ENCODE peak calls at places on chromosomes 5 and 9, in four cellular contexts. U is GM12878, X is K562, C is H1. Y is an unnamed sample.

GRCh38 chr5:89473196-89473595 is 590.2 kb upstream of the MEF2C start:
- DNase-seq in C (no peak), U (no peak), X (no peak), Y (no peak)

GRCh38 chr9:112753725-112754124 is 3.2 kb downstream of the SNX30 start:
- DNase-seq in C (no peak), U (no peak), X (no peak), Y (no peak)

GRCh38 chr9:13213998-13214397 is 65.5 kb downstream of the MPDZ start:
- DNase-seq in U (no peak), C (no peak), X (no peak), Y (no peak)

GRCh38 chr5:151709109-151709735 is 22.5 kb upstream of the SPARC start:
- DNase-seq in C (no peak), X (no peak), U (no peak), Y (no peak)

GRCh38 chr5:43121565-43122484 is 1.1 kb downstream of the ZNF131 start:
- DNase-seq in C (peak), X (peak), U (no peak), Y (peak)

GRCh38 chr5:132457371-132458225 is 33.0 kb downstream of the IRF1 start:
- DNase-seq in U (no peak), C (no peak), X (no peak), Y (no peak)

GRCh38 chr9:93677641-93678136 is 101.3 kb downstream of the PHF2 start:
- DNase-seq in U (no peak), C (no peak), X (no peak), Y (peak)

GRCh38 chr9:71112866-71113265 is 8.6 kb downstream of the TRPM3 start:
- DNase-seq in C (no peak), U (no peak), X (no peak), Y (no peak)

GRCh38 chr9:5529683-5530221 is 19.4 kb downstream of the PDCD1LG2 start:
- DNase-seq in X (no peak), U (peak), C (no peak), Y (no peak)

GRCh38 chr9:35313911-35314310 is 152.1 kb downstream of the UNC13B start:
- DNase-seq in U (no peak), C (no peak), X (no peak), Y (no peak)

GRCh38 chr9:79570449-79571308 is 1.1 kb upstream of the TLE4 start:
- DNase-seq in C (peak), X (peak), U (no peak), Y (peak)

GRCh38 chr9:22401671-22402070 is 45.0 kb upstream of the DMRTA1 start:
- DNase-seq in X (no peak), C (no peak), U (no peak), Y (no peak)

GRCh38 chr9:122020398-122020797 is 72.7 kb downstream of the TTLL11 start:
- DNase-seq in U (no peak), X (no peak), C (no peak), Y (no peak)

GRCh38 chr9:114616684-114617520 is 5.8 kb downstream of the TMEM268 start:
- DNase-seq in X (peak), U (peak), C (no peak), Y (no peak)

GRCh38 chr5:133428072-133428660 is 184.2 kb downstream of the FSTL4 start:
- DNase-seq in C (peak), X (no peak), U (no peak), Y (no peak)

GRCh38 chr9:36442710-36443109 is 42.6 kb upstream of the RNF38 start:
- DNase-seq in U (no peak), X (no peak), C (no peak), Y (no peak)

GRCh38 chr5:93371893-93372292 is 209.1 kb downstream of the NR2F1-AS1 start:
- DNase-seq in X (no peak), U (no peak), C (no peak), Y (no peak)

GRCh38 chr5:43437062-43437660 is 25.0 kb upstream of the CCL28 start:
- DNase-seq in C (no peak), X (no peak), U (no peak), Y (no peak)

GRCh38 chr9:93620881-93621820 is 44.8 kb downstream of the PHF2 start:
- DNase-seq in X (no peak), C (peak), U (no peak), Y (no peak)

GRCh38 chr5:163269624-163270023 is 167.8 kb upstream of the CCNG1 start:
- DNase-seq in X (no peak), C (no peak), U (no peak), Y (no peak)

GRCh38 chr9:105103776-105104175 is 140.7 kb upstream of the SLC44A1 start:
- DNase-seq in C (no peak), U (no peak), X (no peak), Y (no peak)

GRCh38 chr5:116542619-116543018 is 32.0 kb downstream of the SEMA6A start:
- DNase-seq in C (no peak), U (no peak), X (no peak), Y (no peak)

GRCh38 chr9:76926846-76927245 is 20.9 kb upstream of the PRUNE2 start:
- DNase-seq in U (no peak), C (no peak), X (no peak), Y (no peak)

GRCh38 chr9:122016789-122017188 is 76.3 kb downstream of the TTLL11 start:
- DNase-seq in U (no peak), C (no peak), X (no peak), Y (no peak)

GRCh38 chr9:122228906-122229837 is at the start of gene LHX6:
- DNase-seq in U (no peak), C (no peak), X (peak), Y (peak)

GRCh38 chr9:127020036-127020435 is 102.4 kb downstream of the ANGPTL2 start:
- DNase-seq in C (no peak), X (no peak), U (no peak), Y (no peak)

GRCh38 chr9:127020526-127021078 is 101.8 kb downstream of the ANGPTL2 start:
- DNase-seq in X (no peak), U (no peak), C (no peak), Y (no peak)

GRCh38 chr9:127015926-127016512 is 101.4 kb downstream of the RALGPS1 start:
- DNase-seq in C (no peak), U (no peak), X (no peak), Y (no peak)

GRCh38 chr9:127021664-127022337 is 100.6 kb downstream of the ANGPTL2 start:
- DNase-seq in C (no peak), X (no peak), U (no peak), Y (peak)

DNA sequence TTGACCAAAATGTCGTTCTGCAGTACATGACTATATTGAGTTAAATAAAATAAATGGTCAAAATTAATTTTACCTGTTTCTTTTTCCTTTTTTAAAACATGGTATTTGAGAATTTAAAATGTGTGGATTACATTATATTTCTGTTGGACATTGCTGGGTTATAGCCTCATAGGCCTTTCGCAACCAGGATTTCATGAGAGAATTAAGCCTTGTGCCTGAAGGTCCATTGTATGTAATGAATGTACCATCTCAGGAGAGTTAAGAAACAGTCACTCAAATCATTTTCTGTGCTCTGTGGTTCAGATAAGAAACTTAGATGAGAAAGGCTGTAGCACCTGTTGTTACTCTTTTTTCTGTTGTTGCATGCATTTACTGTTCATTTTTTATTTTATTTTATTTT is 103.5 kb downstream of the ANGPTL2 start:
- DNase-seq in C (no peak), U (no peak), X (no peak), Y (no peak)
- TF ChIP-seq NRF1 in C (no peak), U (no peak), X (no peak), Y (no peak)

GRCh38 chr5:103480246-103480645 is 82.3 kb downstream of the NUDT12 start:
- DNase-seq in X (no peak), U (no peak), C (no peak), Y (no peak)

GRCh38 chr5:103474671-103475070 is 87.9 kb downstream of the NUDT12 start:
- DNase-seq in C (no peak), X (no peak), U (no peak), Y (no peak)

GRCh38 chr5:103473725-103474124 is 88.9 kb downstream of the NUDT12 start:
- DNase-seq in U (no peak), X (no peak), C (no peak), Y (no peak)

GRCh38 chr5:103475629-103476240 is 86.9 kb downstream of the NUDT12 start:
- DNase-seq in X (peak), C (no peak), U (no peak), Y (peak)

DNA sequence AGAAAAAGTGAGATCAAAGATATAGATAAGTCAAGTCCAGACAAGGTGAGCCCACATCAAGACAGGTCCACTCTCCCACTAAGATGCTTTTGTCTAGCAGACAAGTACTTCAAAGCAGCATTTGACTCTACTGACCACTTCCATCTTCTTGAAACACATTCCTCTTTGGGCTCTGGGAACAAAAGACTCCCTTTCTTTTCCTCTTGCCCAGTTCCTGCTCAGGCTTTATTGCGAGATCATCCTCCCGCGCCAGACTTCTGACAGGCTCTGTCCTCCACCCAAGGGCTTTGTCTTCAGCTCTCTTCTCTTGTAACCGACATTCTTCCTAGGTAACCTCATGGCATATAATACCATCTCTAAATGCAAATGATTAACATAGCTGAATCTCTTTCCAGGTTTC is 85.8 kb downstream of the NUDT12 start:
- DNase-seq in U (no peak), C (no peak), X (no peak), Y (no peak)
- TF ChIP-seq NRF1 in U (no peak), C (no peak), X (no peak), Y (no peak)

GRCh38 chr5:140982083-140982716 is 15.9 kb downstream of the PCDHAC2 start:
- DNase-seq in U (no peak), C (no peak), X (no peak), Y (peak)

GRCh38 chr5:140978987-140979386 is 12.7 kb downstream of the PCDHAC2 start:
- DNase-seq in U (no peak), C (no peak), X (no peak), Y (no peak)

GRCh38 chr5:140978260-140978659 is 12.0 kb downstream of the PCDHAC2 start:
- DNase-seq in X (no peak), C (no peak), U (no peak), Y (peak)

GRCh38 chr5:140973550-140973949 is 7.3 kb downstream of the PCDHAC2 start:
- DNase-seq in U (no peak), X (no peak), C (no peak), Y (peak)

GRCh38 chr5:140977003-140977402 is 10.7 kb downstream of the PCDHAC2 start:
- DNase-seq in C (no peak), X (no peak), U (no peak), Y (no peak)
- TF ChIP-seq NRF1 in C (no peak), X (no peak), U (no peak), Y (no peak)

DNA sequence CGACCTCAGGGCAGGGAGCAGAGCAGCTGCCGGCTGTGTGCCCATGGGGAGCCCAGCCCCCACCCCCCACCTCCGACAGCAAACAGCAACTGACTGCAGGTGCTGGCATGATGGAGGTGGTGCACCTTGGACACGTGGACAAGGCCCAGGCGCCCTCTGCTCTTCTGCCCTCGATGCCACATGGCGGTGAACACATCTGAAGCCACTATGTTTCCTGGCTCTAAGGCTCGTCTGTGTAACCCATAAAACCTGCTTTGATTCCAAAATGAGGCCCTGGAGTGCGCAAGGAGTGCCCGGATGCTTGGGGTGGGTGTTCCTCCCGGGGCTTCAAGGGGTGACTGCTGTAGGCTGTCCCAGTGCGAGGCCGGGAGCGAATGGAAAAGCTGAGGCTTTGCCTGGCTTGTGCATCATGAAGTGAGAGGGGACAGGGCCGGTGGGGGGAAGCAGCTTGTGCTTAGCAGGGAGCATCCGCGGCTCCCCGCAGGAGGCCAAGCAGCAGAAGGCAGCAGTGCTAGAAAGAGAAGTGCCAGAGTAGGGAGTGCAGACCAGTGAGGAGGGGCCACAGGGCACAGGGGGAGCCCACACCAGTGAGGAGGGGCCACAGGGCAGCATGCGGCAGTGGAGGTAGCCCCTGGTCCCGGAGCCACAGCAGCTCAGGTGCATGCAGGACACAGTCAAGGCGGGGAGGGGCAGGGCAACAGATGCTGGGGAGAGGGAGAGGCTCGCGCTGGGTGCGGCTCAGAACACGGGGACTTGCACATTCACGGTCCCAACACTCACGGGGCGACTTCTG is 30.0 kb downstream of the NKD2 start:
- DNase-seq in U (no peak), X (no peak), C (no peak), Y (peak)
- TF ChIP-seq NRF1 in U (no peak), X (no peak), C (no peak), Y (no peak)

DNA sequence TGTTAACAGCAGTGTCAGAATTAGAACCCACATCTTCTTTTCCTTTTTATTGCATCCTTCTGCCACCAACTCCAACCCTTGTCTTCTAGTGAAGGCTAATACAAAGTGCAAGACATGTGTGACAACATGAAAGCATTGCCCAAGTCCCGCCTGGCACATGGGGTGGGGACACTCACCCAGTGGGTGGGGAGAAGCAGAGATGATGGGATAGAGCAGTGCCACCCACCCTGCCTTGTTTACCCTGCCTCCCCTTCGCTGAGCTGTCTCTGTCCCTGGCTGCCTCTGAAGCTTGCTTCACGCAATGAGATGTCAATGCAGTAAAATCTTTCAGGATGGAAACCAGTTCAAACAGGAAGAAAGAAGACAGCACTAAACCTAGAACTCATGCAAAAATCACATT is 148.1 kb downstream of the INSYN2B start:
- DNase-seq in U (no peak), X (no peak), C (no peak), Y (no peak)
- TF ChIP-seq NRF1 in U (no peak), X (no peak), C (no peak), Y (no peak)

GRCh38 chr5:117945261-117945660 is 1043.1 kb downstream of the DTWD2 start:
- DNase-seq in U (no peak), X (no peak), C (no peak), Y (no peak)

GRCh38 chr5:117947121-117947520 is 1041.2 kb downstream of the DTWD2 start:
- DNase-seq in U (no peak), C (no peak), X (no peak), Y (no peak)

GRCh38 chr5:117943521-117943920 is 1044.8 kb downstream of the DTWD2 start:
- DNase-seq in X (no peak), C (no peak), U (no peak), Y (no peak)

GRCh38 chr5:117947836-117948235 is 1040.5 kb downstream of the DTWD2 start:
- DNase-seq in X (no peak), U (no peak), C (no peak), Y (no peak)

DNA sequence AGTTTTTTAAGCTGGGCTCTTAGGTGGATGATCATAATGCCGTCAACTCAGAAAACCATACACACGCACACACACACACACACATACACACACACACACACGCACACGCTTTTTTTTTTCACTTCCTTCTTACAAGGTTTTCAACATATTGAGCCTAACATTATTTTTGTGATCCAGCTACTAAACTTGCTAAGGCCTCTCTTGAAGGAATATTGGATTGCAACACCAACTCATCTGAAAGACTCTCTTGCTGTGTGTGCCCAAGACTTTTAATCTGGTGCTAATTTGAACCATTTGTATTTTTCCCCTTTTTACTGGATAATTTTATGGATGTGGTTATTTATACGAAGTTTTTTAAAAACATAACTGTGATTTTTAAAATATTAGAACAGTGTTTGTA is 1045.2 kb downstream of the DTWD2 start:
- DNase-seq in U (no peak), C (no peak), X (no peak), Y (no peak)
- TF ChIP-seq NRF1 in U (no peak), C (no peak), X (no peak), Y (no peak)

GRCh38 chr5:52990531-52990925 is 1.4 kb downstream of the ITGA2 start:
- DNase-seq in X (no peak), C (no peak), U (no peak), Y (no peak)

GRCh38 chr5:52987711-52988329 is 1.3 kb upstream of the ITGA2 start:
- DNase-seq in U (no peak), X (no peak), C (no peak), Y (no peak)

GRCh38 chr5:52989781-52990530 is 804 bp downstream of the ITGA2 start:
- DNase-seq in U (no peak), X (no peak), C (peak), Y (peak)

GRCh38 chr5:52989025-52989780 is at the start of gene ITGA2:
- DNase-seq in X (peak), C (peak), U (no peak), Y (peak)

DNA sequence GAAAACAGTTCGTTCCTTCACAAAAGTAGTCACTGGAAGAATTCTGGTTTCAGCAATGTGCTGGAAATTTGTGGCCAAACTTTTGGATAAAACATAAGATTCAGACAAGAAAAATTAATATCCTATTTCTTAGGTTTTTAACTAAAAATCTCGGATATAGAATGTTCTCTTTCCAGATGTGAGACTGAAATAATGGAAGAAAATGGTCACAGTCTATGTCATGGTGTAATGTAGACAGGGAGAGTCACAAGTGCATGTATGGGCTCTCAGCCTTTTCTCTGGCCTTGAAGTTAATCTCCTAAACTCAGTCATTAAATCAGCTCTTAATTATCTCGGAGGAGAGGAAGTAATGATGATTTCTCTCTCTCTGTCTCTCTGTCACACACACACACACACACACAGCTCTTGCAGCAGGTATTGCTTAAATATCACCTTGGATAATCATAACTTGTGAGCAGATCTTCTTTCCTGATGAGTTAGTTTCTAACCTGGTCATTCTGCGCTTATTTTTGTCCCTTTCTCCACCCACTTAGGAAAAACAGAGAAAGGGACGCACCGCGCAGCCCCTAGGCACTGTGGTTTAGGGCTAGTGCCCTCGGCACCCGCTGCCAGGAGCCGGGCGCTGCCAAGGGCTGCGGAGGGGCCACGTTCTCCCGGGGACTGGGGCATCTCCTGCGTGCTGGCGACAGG is 672 bp upstream of the ITGA2 start:
- DNase-seq in C (no peak), X (no peak), U (no peak), Y (peak)
- TF ChIP-seq NRF1 in C (no peak), X (no peak), U (no peak), Y (no peak)

DNA sequence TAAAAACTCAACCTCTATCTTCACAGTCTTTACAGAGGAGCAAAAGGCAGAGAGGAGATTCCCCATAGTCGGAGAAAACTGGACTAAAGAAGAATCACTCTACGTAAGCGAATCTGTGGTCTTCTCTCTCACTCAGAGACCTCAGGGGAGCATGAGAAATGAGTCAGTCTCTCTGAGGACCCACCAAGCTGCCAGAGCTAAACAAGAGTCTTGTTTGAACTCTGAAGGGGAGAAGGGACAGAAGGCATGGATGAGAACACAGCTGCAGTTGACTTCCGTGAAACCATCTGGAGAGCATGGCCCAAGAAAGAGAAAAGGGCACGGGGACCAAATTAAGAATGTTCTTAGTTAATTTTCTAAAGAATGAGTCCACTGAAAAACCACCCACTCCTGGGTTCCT is 12.8 kb upstream of the MAN2A1 start:
- DNase-seq in C (no peak), X (no peak), U (no peak), Y (no peak)
- TF ChIP-seq NRF1 in C (no peak), X (no peak), U (no peak), Y (no peak)